ENCODE peak calls at places on chromosome X, in eight cellular contexts. One of them, this sample, is unnamed.

GRCh38 chrX:119726900-119727555 is 31.4 kb upstream of the SOWAHD start:
- DNase-seq in RPMI7951: no peak
- DNase-seq in activated CD8-positive, alpha-beta memory T cell treated with anti-CD3 and anti-CD28 coated beads, Interleukin-2, amount 10 ng/mL, durations not matched to agents 7 days and 5 days: peak
- DNase-seq in activated T-cell treated with anti-CD3 and anti-CD28 coated beads for 1 hour: no peak
- DNase-seq in stimulated activated CD4-positive, alpha-beta T cell treated with anti-CD3 and anti-CD28 coated beads, TNF-alpha, amount 100 ng/mL, for 48 hours: no peak
- DNase-seq in nephron progenitor cell: no peak
- DNase-seq in GM12865: peak
- DNase-seq in AG10803: peak
- DNase-seq in this sample: no peak

GRCh38 chrX:41522681-41523080 is 75.5 kb downstream of the NYX start:
- DNase-seq in RPMI7951: peak
- DNase-seq in activated CD8-positive, alpha-beta memory T cell treated with anti-CD3 and anti-CD28 coated beads, Interleukin-2, amount 10 ng/mL, durations not matched to agents 7 days and 5 days: no peak
- DNase-seq in activated T-cell treated with anti-CD3 and anti-CD28 coated beads for 1 hour: no peak
- DNase-seq in stimulated activated CD4-positive, alpha-beta T cell treated with anti-CD3 and anti-CD28 coated beads, TNF-alpha, amount 100 ng/mL, for 48 hours: no peak
- DNase-seq in nephron progenitor cell: no peak
- DNase-seq in GM12865: no peak
- DNase-seq in AG10803: no peak
- DNase-seq in this sample: no peak

GRCh38 chrX:127457161-127457560 is 595.0 kb downstream of the ACTRT1 start:
- DNase-seq in RPMI7951: no peak
- DNase-seq in activated CD8-positive, alpha-beta memory T cell treated with anti-CD3 and anti-CD28 coated beads, Interleukin-2, amount 10 ng/mL, durations not matched to agents 7 days and 5 days: no peak
- DNase-seq in activated T-cell treated with anti-CD3 and anti-CD28 coated beads for 1 hour: no peak
- DNase-seq in stimulated activated CD4-positive, alpha-beta T cell treated with anti-CD3 and anti-CD28 coated beads, TNF-alpha, amount 100 ng/mL, for 48 hours: no peak
- DNase-seq in nephron progenitor cell: no peak
- DNase-seq in GM12865: no peak
- DNase-seq in AG10803: no peak
- DNase-seq in this sample: no peak

GRCh38 chrX:131675596-131676194 is 131.8 kb downstream of the OR13H1 start:
- DNase-seq in RPMI7951: peak
- DNase-seq in activated CD8-positive, alpha-beta memory T cell treated with anti-CD3 and anti-CD28 coated beads, Interleukin-2, amount 10 ng/mL, durations not matched to agents 7 days and 5 days: no peak
- DNase-seq in activated T-cell treated with anti-CD3 and anti-CD28 coated beads for 1 hour: no peak
- DNase-seq in stimulated activated CD4-positive, alpha-beta T cell treated with anti-CD3 and anti-CD28 coated beads, TNF-alpha, amount 100 ng/mL, for 48 hours: no peak
- DNase-seq in nephron progenitor cell: peak
- DNase-seq in GM12865: peak
- DNase-seq in AG10803: no peak
- DNase-seq in this sample: no peak

GRCh38 chrX:71919436-71919835 is 8.8 kb downstream of the NHSL2 start:
- DNase-seq in RPMI7951: no peak
- DNase-seq in activated CD8-positive, alpha-beta memory T cell treated with anti-CD3 and anti-CD28 coated beads, Interleukin-2, amount 10 ng/mL, durations not matched to agents 7 days and 5 days: no peak
- DNase-seq in activated T-cell treated with anti-CD3 and anti-CD28 coated beads for 1 hour: no peak
- DNase-seq in stimulated activated CD4-positive, alpha-beta T cell treated with anti-CD3 and anti-CD28 coated beads, TNF-alpha, amount 100 ng/mL, for 48 hours: no peak
- DNase-seq in nephron progenitor cell: no peak
- DNase-seq in GM12865: no peak
- DNase-seq in AG10803: peak
- DNase-seq in this sample: no peak

GRCh38 chrX:138986235-138986634 is 274.7 kb upstream of the FGF13 start:
- DNase-seq in RPMI7951: no peak
- DNase-seq in activated CD8-positive, alpha-beta memory T cell treated with anti-CD3 and anti-CD28 coated beads, Interleukin-2, amount 10 ng/mL, durations not matched to agents 7 days and 5 days: no peak
- DNase-seq in activated T-cell treated with anti-CD3 and anti-CD28 coated beads for 1 hour: no peak
- DNase-seq in stimulated activated CD4-positive, alpha-beta T cell treated with anti-CD3 and anti-CD28 coated beads, TNF-alpha, amount 100 ng/mL, for 48 hours: no peak
- DNase-seq in nephron progenitor cell: no peak
- DNase-seq in GM12865: no peak
- DNase-seq in AG10803: peak
- DNase-seq in this sample: no peak

GRCh38 chrX:22585831-22586230 is 313.1 kb downstream of the CBLL2 start:
- DNase-seq in RPMI7951: no peak
- DNase-seq in activated CD8-positive, alpha-beta memory T cell treated with anti-CD3 and anti-CD28 coated beads, Interleukin-2, amount 10 ng/mL, durations not matched to agents 7 days and 5 days: no peak
- DNase-seq in activated T-cell treated with anti-CD3 and anti-CD28 coated beads for 1 hour: no peak
- DNase-seq in stimulated activated CD4-positive, alpha-beta T cell treated with anti-CD3 and anti-CD28 coated beads, TNF-alpha, amount 100 ng/mL, for 48 hours: no peak
- DNase-seq in nephron progenitor cell: no peak
- DNase-seq in GM12865: peak
- DNase-seq in AG10803: no peak
- DNase-seq in this sample: no peak

GRCh38 chrX:81195712-81196111 is 6.0 kb downstream of the HMGN5 start:
- DNase-seq in RPMI7951: peak
- DNase-seq in activated CD8-positive, alpha-beta memory T cell treated with anti-CD3 and anti-CD28 coated beads, Interleukin-2, amount 10 ng/mL, durations not matched to agents 7 days and 5 days: peak
- DNase-seq in activated T-cell treated with anti-CD3 and anti-CD28 coated beads for 1 hour: peak
- DNase-seq in stimulated activated CD4-positive, alpha-beta T cell treated with anti-CD3 and anti-CD28 coated beads, TNF-alpha, amount 100 ng/mL, for 48 hours: peak
- DNase-seq in nephron progenitor cell: peak
- DNase-seq in GM12865: peak
- DNase-seq in AG10803: peak
- DNase-seq in this sample: peak

GRCh38 chrX:20265726-20266681 is 705 bp downstream of the RPS6KA3 start:
- DNase-seq in RPMI7951: peak
- DNase-seq in activated CD8-positive, alpha-beta memory T cell treated with anti-CD3 and anti-CD28 coated beads, Interleukin-2, amount 10 ng/mL, durations not matched to agents 7 days and 5 days: peak
- DNase-seq in activated T-cell treated with anti-CD3 and anti-CD28 coated beads for 1 hour: no peak
- DNase-seq in stimulated activated CD4-positive, alpha-beta T cell treated with anti-CD3 and anti-CD28 coated beads, TNF-alpha, amount 100 ng/mL, for 48 hours: no peak
- DNase-seq in nephron progenitor cell: peak
- DNase-seq in GM12865: peak
- DNase-seq in AG10803: peak
- DNase-seq in this sample: peak

GRCh38 chrX:156001667-156002021 is 4.1 kb downstream of the IL9R start:
- DNase-seq in RPMI7951: no peak
- DNase-seq in activated CD8-positive, alpha-beta memory T cell treated with anti-CD3 and anti-CD28 coated beads, Interleukin-2, amount 10 ng/mL, durations not matched to agents 7 days and 5 days: no peak
- DNase-seq in activated T-cell treated with anti-CD3 and anti-CD28 coated beads for 1 hour: no peak
- DNase-seq in stimulated activated CD4-positive, alpha-beta T cell treated with anti-CD3 and anti-CD28 coated beads, TNF-alpha, amount 100 ng/mL, for 48 hours: no peak
- DNase-seq in nephron progenitor cell: no peak
- DNase-seq in GM12865: no peak
- DNase-seq in AG10803: no peak
- DNase-seq in this sample: no peak

GRCh38 chrX:23904096-23904495 is 3.6 kb downstream of the APOO start:
- DNase-seq in RPMI7951: peak
- DNase-seq in activated CD8-positive, alpha-beta memory T cell treated with anti-CD3 and anti-CD28 coated beads, Interleukin-2, amount 10 ng/mL, durations not matched to agents 7 days and 5 days: no peak
- DNase-seq in activated T-cell treated with anti-CD3 and anti-CD28 coated beads for 1 hour: no peak
- DNase-seq in stimulated activated CD4-positive, alpha-beta T cell treated with anti-CD3 and anti-CD28 coated beads, TNF-alpha, amount 100 ng/mL, for 48 hours: no peak
- DNase-seq in nephron progenitor cell: no peak
- DNase-seq in GM12865: peak
- DNase-seq in AG10803: peak
- DNase-seq in this sample: no peak

GRCh38 chrX:56994375-56995270 is 718 bp downstream of the SPIN3 start:
- DNase-seq in RPMI7951: peak
- DNase-seq in activated CD8-positive, alpha-beta memory T cell treated with anti-CD3 and anti-CD28 coated beads, Interleukin-2, amount 10 ng/mL, durations not matched to agents 7 days and 5 days: no peak
- DNase-seq in activated T-cell treated with anti-CD3 and anti-CD28 coated beads for 1 hour: no peak
- DNase-seq in stimulated activated CD4-positive, alpha-beta T cell treated with anti-CD3 and anti-CD28 coated beads, TNF-alpha, amount 100 ng/mL, for 48 hours: no peak
- DNase-seq in nephron progenitor cell: peak
- DNase-seq in GM12865: no peak
- DNase-seq in AG10803: peak
- DNase-seq in this sample: no peak

GRCh38 chrX:135194684-135195083 is 23.5 kb upstream of the CT55 start:
- DNase-seq in RPMI7951: no peak
- DNase-seq in activated CD8-positive, alpha-beta memory T cell treated with anti-CD3 and anti-CD28 coated beads, Interleukin-2, amount 10 ng/mL, durations not matched to agents 7 days and 5 days: no peak
- DNase-seq in activated T-cell treated with anti-CD3 and anti-CD28 coated beads for 1 hour: no peak
- DNase-seq in stimulated activated CD4-positive, alpha-beta T cell treated with anti-CD3 and anti-CD28 coated beads, TNF-alpha, amount 100 ng/mL, for 48 hours: no peak
- DNase-seq in nephron progenitor cell: no peak
- DNase-seq in GM12865: no peak
- DNase-seq in AG10803: no peak
- DNase-seq in this sample: no peak

GRCh38 chrX:57156397-57157049 is 19.3 kb upstream of the SPIN2A start:
- DNase-seq in RPMI7951: peak
- DNase-seq in activated CD8-positive, alpha-beta memory T cell treated with anti-CD3 and anti-CD28 coated beads, Interleukin-2, amount 10 ng/mL, durations not matched to agents 7 days and 5 days: no peak
- DNase-seq in activated T-cell treated with anti-CD3 and anti-CD28 coated beads for 1 hour: no peak
- DNase-seq in stimulated activated CD4-positive, alpha-beta T cell treated with anti-CD3 and anti-CD28 coated beads, TNF-alpha, amount 100 ng/mL, for 48 hours: no peak
- DNase-seq in nephron progenitor cell: peak
- DNase-seq in GM12865: peak
- DNase-seq in AG10803: peak
- DNase-seq in this sample: no peak

GRCh38 chrX:43898406-43898805 is 16.2 kb upstream of the MAOB start:
- DNase-seq in RPMI7951: no peak
- DNase-seq in activated CD8-positive, alpha-beta memory T cell treated with anti-CD3 and anti-CD28 coated beads, Interleukin-2, amount 10 ng/mL, durations not matched to agents 7 days and 5 days: no peak
- DNase-seq in activated T-cell treated with anti-CD3 and anti-CD28 coated beads for 1 hour: no peak
- DNase-seq in stimulated activated CD4-positive, alpha-beta T cell treated with anti-CD3 and anti-CD28 coated beads, TNF-alpha, amount 100 ng/mL, for 48 hours: no peak
- DNase-seq in nephron progenitor cell: no peak
- DNase-seq in GM12865: no peak
- DNase-seq in AG10803: no peak
- DNase-seq in this sample: no peak

GRCh38 chrX:72125331-72126047 is 6.2 kb downstream of the RTL5 start:
- DNase-seq in RPMI7951: no peak
- DNase-seq in activated CD8-positive, alpha-beta memory T cell treated with anti-CD3 and anti-CD28 coated beads, Interleukin-2, amount 10 ng/mL, durations not matched to agents 7 days and 5 days: no peak
- DNase-seq in activated T-cell treated with anti-CD3 and anti-CD28 coated beads for 1 hour: no peak
- DNase-seq in stimulated activated CD4-positive, alpha-beta T cell treated with anti-CD3 and anti-CD28 coated beads, TNF-alpha, amount 100 ng/mL, for 48 hours: no peak
- DNase-seq in nephron progenitor cell: no peak
- DNase-seq in GM12865: no peak
- DNase-seq in AG10803: no peak
- DNase-seq in this sample: no peak

GRCh38 chrX:153474266-153474665 is 3.9 kb upstream of the HAUS7 start:
- DNase-seq in RPMI7951: no peak
- DNase-seq in activated CD8-positive, alpha-beta memory T cell treated with anti-CD3 and anti-CD28 coated beads, Interleukin-2, amount 10 ng/mL, durations not matched to agents 7 days and 5 days: no peak
- DNase-seq in activated T-cell treated with anti-CD3 and anti-CD28 coated beads for 1 hour: no peak
- DNase-seq in stimulated activated CD4-positive, alpha-beta T cell treated with anti-CD3 and anti-CD28 coated beads, TNF-alpha, amount 100 ng/mL, for 48 hours: no peak
- DNase-seq in nephron progenitor cell: no peak
- DNase-seq in GM12865: no peak
- DNase-seq in AG10803: no peak
- DNase-seq in this sample: no peak

GRCh38 chrX:140318306-140318705 is 186.6 kb downstream of the SOX3 start:
- DNase-seq in RPMI7951: peak
- DNase-seq in activated CD8-positive, alpha-beta memory T cell treated with anti-CD3 and anti-CD28 coated beads, Interleukin-2, amount 10 ng/mL, durations not matched to agents 7 days and 5 days: no peak
- DNase-seq in activated T-cell treated with anti-CD3 and anti-CD28 coated beads for 1 hour: no peak
- DNase-seq in stimulated activated CD4-positive, alpha-beta T cell treated with anti-CD3 and anti-CD28 coated beads, TNF-alpha, amount 100 ng/mL, for 48 hours: no peak
- DNase-seq in nephron progenitor cell: no peak
- DNase-seq in GM12865: no peak
- DNase-seq in AG10803: peak
- DNase-seq in this sample: no peak

GRCh38 chrX:42219231-42219630 is 295.9 kb upstream of the CASK start:
- DNase-seq in RPMI7951: peak
- DNase-seq in activated CD8-positive, alpha-beta memory T cell treated with anti-CD3 and anti-CD28 coated beads, Interleukin-2, amount 10 ng/mL, durations not matched to agents 7 days and 5 days: no peak
- DNase-seq in activated T-cell treated with anti-CD3 and anti-CD28 coated beads for 1 hour: no peak
- DNase-seq in stimulated activated CD4-positive, alpha-beta T cell treated with anti-CD3 and anti-CD28 coated beads, TNF-alpha, amount 100 ng/mL, for 48 hours: no peak
- DNase-seq in nephron progenitor cell: no peak
- DNase-seq in GM12865: no peak
- DNase-seq in AG10803: peak
- DNase-seq in this sample: no peak

GRCh38 chrX:55451125-55451524 is 802 bp upstream of the MAGEH1 start:
- DNase-seq in RPMI7951: no peak
- DNase-seq in activated CD8-positive, alpha-beta memory T cell treated with anti-CD3 and anti-CD28 coated beads, Interleukin-2, amount 10 ng/mL, durations not matched to agents 7 days and 5 days: no peak
- DNase-seq in activated T-cell treated with anti-CD3 and anti-CD28 coated beads for 1 hour: no peak
- DNase-seq in stimulated activated CD4-positive, alpha-beta T cell treated with anti-CD3 and anti-CD28 coated beads, TNF-alpha, amount 100 ng/mL, for 48 hours: no peak
- DNase-seq in nephron progenitor cell: no peak
- DNase-seq in GM12865: no peak
- DNase-seq in AG10803: no peak
- DNase-seq in this sample: no peak

GRCh38 chrX:154751121-154751668 is 318 bp upstream of the GAB3 start:
- DNase-seq in RPMI7951: no peak
- DNase-seq in activated CD8-positive, alpha-beta memory T cell treated with anti-CD3 and anti-CD28 coated beads, Interleukin-2, amount 10 ng/mL, durations not matched to agents 7 days and 5 days: no peak
- DNase-seq in activated T-cell treated with anti-CD3 and anti-CD28 coated beads for 1 hour: no peak
- DNase-seq in stimulated activated CD4-positive, alpha-beta T cell treated with anti-CD3 and anti-CD28 coated beads, TNF-alpha, amount 100 ng/mL, for 48 hours: no peak
- DNase-seq in nephron progenitor cell: no peak
- DNase-seq in GM12865: no peak
- DNase-seq in AG10803: no peak
- DNase-seq in this sample: no peak

GRCh38 chrX:136694491-136695087 is 46.6 kb downstream of the CD40LG start:
- DNase-seq in RPMI7951: peak
- DNase-seq in activated CD8-positive, alpha-beta memory T cell treated with anti-CD3 and anti-CD28 coated beads, Interleukin-2, amount 10 ng/mL, durations not matched to agents 7 days and 5 days: no peak
- DNase-seq in activated T-cell treated with anti-CD3 and anti-CD28 coated beads for 1 hour: no peak
- DNase-seq in stimulated activated CD4-positive, alpha-beta T cell treated with anti-CD3 and anti-CD28 coated beads, TNF-alpha, amount 100 ng/mL, for 48 hours: no peak
- DNase-seq in nephron progenitor cell: peak
- DNase-seq in GM12865: peak
- DNase-seq in AG10803: peak
- DNase-seq in this sample: no peak

GRCh38 chrX:128781506-128781905 is 729.3 kb upstream of the ACTRT1 start:
- DNase-seq in RPMI7951: peak
- DNase-seq in activated CD8-positive, alpha-beta memory T cell treated with anti-CD3 and anti-CD28 coated beads, Interleukin-2, amount 10 ng/mL, durations not matched to agents 7 days and 5 days: peak
- DNase-seq in activated T-cell treated with anti-CD3 and anti-CD28 coated beads for 1 hour: no peak
- DNase-seq in stimulated activated CD4-positive, alpha-beta T cell treated with anti-CD3 and anti-CD28 coated beads, TNF-alpha, amount 100 ng/mL, for 48 hours: peak
- DNase-seq in nephron progenitor cell: peak
- DNase-seq in GM12865: peak
- DNase-seq in AG10803: no peak
- DNase-seq in this sample: peak

GRCh38 chrX:19683358-19683757 is 168.1 kb upstream of the MAP3K15 start:
- DNase-seq in RPMI7951: no peak
- DNase-seq in activated CD8-positive, alpha-beta memory T cell treated with anti-CD3 and anti-CD28 coated beads, Interleukin-2, amount 10 ng/mL, durations not matched to agents 7 days and 5 days: no peak
- DNase-seq in activated T-cell treated with anti-CD3 and anti-CD28 coated beads for 1 hour: no peak
- DNase-seq in stimulated activated CD4-positive, alpha-beta T cell treated with anti-CD3 and anti-CD28 coated beads, TNF-alpha, amount 100 ng/mL, for 48 hours: no peak
- DNase-seq in nephron progenitor cell: no peak
- DNase-seq in GM12865: no peak
- DNase-seq in AG10803: no peak
- DNase-seq in this sample: no peak

GRCh38 chrX:107935664-107936433 is 46.3 kb downstream of the TEX13B start:
- DNase-seq in RPMI7951: peak
- DNase-seq in activated CD8-positive, alpha-beta memory T cell treated with anti-CD3 and anti-CD28 coated beads, Interleukin-2, amount 10 ng/mL, durations not matched to agents 7 days and 5 days: no peak
- DNase-seq in activated T-cell treated with anti-CD3 and anti-CD28 coated beads for 1 hour: no peak
- DNase-seq in stimulated activated CD4-positive, alpha-beta T cell treated with anti-CD3 and anti-CD28 coated beads, TNF-alpha, amount 100 ng/mL, for 48 hours: no peak
- DNase-seq in nephron progenitor cell: peak
- DNase-seq in GM12865: no peak
- DNase-seq in AG10803: no peak
- DNase-seq in this sample: peak

GRCh38 chrX:67587946-67588624 is 44.3 kb downstream of the AR start:
- DNase-seq in RPMI7951: peak
- DNase-seq in activated CD8-positive, alpha-beta memory T cell treated with anti-CD3 and anti-CD28 coated beads, Interleukin-2, amount 10 ng/mL, durations not matched to agents 7 days and 5 days: no peak
- DNase-seq in activated T-cell treated with anti-CD3 and anti-CD28 coated beads for 1 hour: no peak
- DNase-seq in stimulated activated CD4-positive, alpha-beta T cell treated with anti-CD3 and anti-CD28 coated beads, TNF-alpha, amount 100 ng/mL, for 48 hours: no peak
- DNase-seq in nephron progenitor cell: no peak
- DNase-seq in GM12865: no peak
- DNase-seq in AG10803: no peak
- DNase-seq in this sample: no peak

GRCh38 chrX:51743179-51743957 is at the start of gene GSPT2:
- DNase-seq in RPMI7951: peak
- DNase-seq in activated CD8-positive, alpha-beta memory T cell treated with anti-CD3 and anti-CD28 coated beads, Interleukin-2, amount 10 ng/mL, durations not matched to agents 7 days and 5 days: peak
- DNase-seq in activated T-cell treated with anti-CD3 and anti-CD28 coated beads for 1 hour: peak
- DNase-seq in stimulated activated CD4-positive, alpha-beta T cell treated with anti-CD3 and anti-CD28 coated beads, TNF-alpha, amount 100 ng/mL, for 48 hours: peak
- DNase-seq in nephron progenitor cell: peak
- DNase-seq in GM12865: peak
- DNase-seq in AG10803: peak
- DNase-seq in this sample: peak

GRCh38 chrX:12672362-12673106 is 118.7 kb upstream of the PRPS2 start:
- DNase-seq in RPMI7951: peak
- DNase-seq in activated CD8-positive, alpha-beta memory T cell treated with anti-CD3 and anti-CD28 coated beads, Interleukin-2, amount 10 ng/mL, durations not matched to agents 7 days and 5 days: no peak
- DNase-seq in activated T-cell treated with anti-CD3 and anti-CD28 coated beads for 1 hour: no peak
- DNase-seq in stimulated activated CD4-positive, alpha-beta T cell treated with anti-CD3 and anti-CD28 coated beads, TNF-alpha, amount 100 ng/mL, for 48 hours: no peak
- DNase-seq in nephron progenitor cell: no peak
- DNase-seq in GM12865: no peak
- DNase-seq in AG10803: peak
- DNase-seq in this sample: no peak